ENCODE peak calls at places on chromosomes 4 and X, in ten cellular contexts. Z, L, N, X, T, B, H, K, W and S are unnamed samples.

GRCh38 chr4:102575369-102576129 is 74.4 kb downstream of the NFKB1 start:
- DNase-seq in Z (no peak), L (no peak), N (no peak), X (no peak), T (no peak), B (no peak), H (no peak), K (peak; percentile 14), W (no peak), S (no peak)

GRCh38 chr4:37477126-37477525 is 209.1 kb downstream of the RELL1 start:
- DNase-seq in Z (no peak), L (no peak), N (no peak), X (no peak), T (no peak), B (no peak), H (no peak), K (no peak), W (no peak), S (no peak)

GRCh38 chr4:143389543-143390195 is 53.0 kb downstream of the GAB1 start:
- DNase-seq in Z (no peak), L (no peak), N (no peak), X (no peak), T (no peak), B (no peak), H (no peak), K (no peak), W (no peak), S (no peak)

GRCh38 chrX:19627081-19627480 is 111.8 kb upstream of the MAP3K15 start:
- DNase-seq in Z (no peak), L (no peak), N (no peak), X (no peak), T (peak; percentile 16), B (no peak), H (peak; percentile 49), K (no peak), W (no peak), S (peak; percentile 42)

GRCh38 chrX:45508459-45508858 is 307.8 kb upstream of the DIPK2B start:
- DNase-seq in Z (no peak), L (no peak), N (no peak), X (no peak), T (no peak), B (no peak), H (no peak), K (no peak), W (no peak), S (no peak)

GRCh38 chrX:101993335-101993734 is 61.5 kb upstream of the ZMAT1 start:
- DNase-seq in Z (no peak), L (no peak), N (no peak), X (no peak), T (no peak), B (no peak), H (no peak), K (no peak), W (no peak), S (no peak)

GRCh38 chr4:181502611-181503010 is 740.6 kb upstream of the TENM3 start:
- DNase-seq in Z (no peak), L (no peak), N (no peak), X (no peak), T (no peak), B (no peak), H (no peak), K (no peak), W (no peak), S (no peak)

GRCh38 chrX:72576161-72576896 is 3.7 kb upstream of the HDAC8 start:
- DNase-seq in Z (no peak), L (no peak), N (no peak), X (no peak), T (peak; percentile 36), B (no peak), H (no peak), K (no peak), W (no peak), S (no peak)

GRCh38 chrX:22247169-22247568 is 25.5 kb upstream of the CBLL2 start:
- DNase-seq in Z (no peak), L (no peak), N (no peak), X (no peak), T (no peak), B (no peak), H (no peak), K (no peak), W (no peak), S (no peak)

GRCh38 chrX:56281789-56282188 is 49.6 kb downstream of the KLF8 start:
- DNase-seq in Z (peak; percentile 3), L (peak; percentile 66), N (peak; percentile 34), X (no peak), T (no peak), B (no peak), H (no peak), K (no peak), W (no peak), S (no peak)

GRCh38 chrX:68686684-68687045 is 39.2 kb downstream of the STARD8 start:
- DNase-seq in Z (no peak), L (no peak), N (no peak), X (peak; percentile 18), T (no peak), B (no peak), H (peak; percentile 57), K (peak; percentile 6), W (peak; percentile 61), S (no peak)

GRCh38 chr4:124202106-124202505 is 510.4 kb downstream of the ANKRD50 start:
- DNase-seq in Z (no peak), L (no peak), N (no peak), X (no peak), T (peak; percentile 17), B (no peak), H (peak; percentile 70), K (no peak), W (peak; percentile 46), S (no peak)

GRCh38 chrX:119682019-119682989 is 10.7 kb downstream of the SEPTIN6 start:
- DNase-seq in Z (no peak), L (no peak), N (peak; percentile 84), X (no peak), T (no peak), B (no peak), H (no peak), K (no peak), W (no peak), S (no peak)
- H3K27ac ChIP-seq in Z (no peak overlapping the region), L (no peak overlapping the region), N (peak overlapping the region; percentile 89), X (no peak overlapping the region), T (no peak overlapping the region), B (peak overlapping the region; percentile 95), H (no peak overlapping the region), K (no peak overlapping the region), W (no peak overlapping the region), S (no peak overlapping the region)

GRCh38 chr4:40579983-40580382 is 49.7 kb downstream of the RBM47 start:
- DNase-seq in Z (no peak), L (no peak), N (no peak), X (no peak), T (no peak), B (no peak), H (no peak), K (no peak), W (no peak), S (no peak)

GRCh38 chr4:40581254-40582140 is 48.2 kb downstream of the RBM47 start:
- DNase-seq in Z (no peak), L (no peak), N (no peak), X (no peak), T (no peak), B (no peak), H (no peak), K (no peak), W (no peak), S (no peak)

GRCh38 chr4:40575846-40576245 is 53.8 kb downstream of the RBM47 start:
- DNase-seq in Z (no peak), L (no peak), N (no peak), X (no peak), T (no peak), B (no peak), H (no peak), K (no peak), W (no peak), S (no peak)

GRCh38 chr4:40576651-40577480 is 52.8 kb downstream of the RBM47 start:
- DNase-seq in Z (peak; percentile 66), L (no peak), N (no peak), X (peak; percentile 59), T (peak; percentile 91), B (peak; percentile 86), H (peak; percentile 91), K (peak; percentile 86), W (peak; percentile 25), S (peak; percentile 7)

DNA sequence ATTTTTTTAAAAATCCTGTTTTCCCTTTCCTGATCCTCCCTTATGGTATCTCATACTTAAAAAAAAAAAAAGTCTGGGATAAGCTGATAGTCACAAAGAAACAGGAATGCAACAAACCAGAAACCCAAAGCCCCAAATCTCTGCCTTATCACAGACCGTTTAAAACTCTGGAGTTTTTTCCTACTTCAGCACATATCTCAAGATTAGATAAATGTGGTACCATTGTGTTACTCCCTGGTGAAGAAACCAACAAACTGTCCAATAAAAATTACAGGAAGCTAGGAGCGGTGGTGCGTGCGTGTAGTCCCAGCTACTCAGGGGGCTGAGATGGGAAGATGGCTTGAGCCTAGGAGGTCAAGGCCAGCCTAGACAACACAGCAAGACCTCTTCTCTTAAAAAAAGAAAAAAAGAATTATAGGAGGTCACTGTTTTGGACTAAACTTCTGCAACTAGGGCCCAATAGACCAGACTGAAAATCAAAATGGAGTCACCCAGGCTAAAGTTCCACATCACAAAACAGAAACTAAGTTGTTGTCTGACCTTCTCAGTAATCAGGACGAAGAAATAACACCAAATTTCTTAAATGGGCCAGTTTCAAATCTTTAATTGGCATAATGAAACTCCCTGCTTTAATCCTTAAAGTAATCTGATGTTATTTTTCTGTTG is 51.9 kb downstream of the RBM47 start:
- DNase-seq in Z (no peak), L (no peak), N (no peak), X (no peak), T (no peak), B (no peak), H (no peak), K (no peak), W (no peak), S (no peak)
- H3K27ac ChIP-seq in Z (peak overlapping the region; percentile 17), L (no peak overlapping the region), N (no peak overlapping the region), X (no peak overlapping the region), T (peak overlapping the region; percentile 89), B (peak overlapping the region; percentile 86), H (peak overlapping the region; percentile 16), K (peak overlapping the region; percentile 75), W (peak overlapping the region; percentile 48), S (no peak overlapping the region)

GRCh38 chr4:136793848-136794247 is 738.4 kb downstream of the PCDH18 start:
- DNase-seq in Z (no peak), L (no peak), N (no peak), X (no peak), T (no peak), B (no peak), H (no peak), K (no peak), W (no peak), S (no peak)

GRCh38 chr4:136796953-136797352 is 735.3 kb downstream of the PCDH18 start:
- DNase-seq in Z (no peak), L (no peak), N (no peak), X (no peak), T (no peak), B (no peak), H (no peak), K (no peak), W (no peak), S (no peak)
- H3K27ac ChIP-seq in Z (no peak overlapping the region), L (no peak overlapping the region), N (no peak overlapping the region), X (no peak overlapping the region), T (no peak overlapping the region), B (no peak overlapping the region), H (no peak overlapping the region), K (no peak overlapping the region), W (no peak overlapping the region), S (no peak overlapping the region)

DNA sequence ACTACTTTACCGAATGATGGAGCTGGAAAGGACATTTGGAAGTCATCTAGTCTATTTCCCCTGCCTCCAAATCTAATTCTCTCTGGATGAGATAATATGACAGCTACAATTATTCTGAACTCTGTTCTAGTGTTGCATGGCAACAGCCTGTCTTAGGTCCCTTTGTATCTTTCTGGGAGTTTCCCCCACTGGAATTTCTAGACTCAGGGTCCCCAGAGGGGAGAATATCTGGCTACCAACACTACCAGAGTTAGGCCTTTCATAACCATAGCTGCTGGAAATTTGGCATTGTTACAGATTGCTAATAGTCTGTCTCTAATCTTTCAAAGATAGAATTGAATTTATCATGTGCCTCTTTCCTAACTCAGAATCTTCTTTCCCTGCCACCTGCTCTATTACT is 4.5 kb downstream of the MSN start:
- DNase-seq in Z (no peak), L (no peak), N (no peak), X (no peak), T (no peak), B (no peak), H (no peak), K (no peak), W (no peak), S (no peak)
- H3K27ac ChIP-seq in Z (no peak overlapping the region), L (no peak overlapping the region), N (peak overlapping the region; percentile 73), X (no peak overlapping the region), T (no peak overlapping the region), B (peak overlapping the region; percentile 12), H (no peak overlapping the region), K (no peak overlapping the region), W (peak overlapping the region; percentile 98), S (no peak overlapping the region)